ENCODE peak calls at places on chromosomes 2 and 18, in seven cellular contexts. Y is stimulated activated naive B cell treated with anti-CD40 and anti-IgM and Interleukin-4, amounts not matched to agents 10 μg/mL and 1 μg/mL and 100 μg/mL, for 72 hours; X is NCI-H1417; A is fibroblast of lung; U is spleen; G is NCI-H1092 treated with DMSO at 0.1 percent for 48 hours; Z is NCI-H510A treated with DMSO at 0.1 percent for 48 hours. Q is an unnamed sample.

GRCh38 chr2:75177427-75177826 is 21.9 kb downstream of the TACR1 start:
- DNase-seq in Y (no peak), X (no peak), A (peak), U (no peak), G (no peak), Z (no peak), Q (no peak)

GRCh38 chr2:221589696-221590095 is 17.6 kb upstream of the EPHA4 start:
- DNase-seq in Y (no peak), X (no peak), A (no peak), U (no peak), G (no peak), Z (no peak), Q (no peak)

GRCh38 chr2:109351164-109351756 is 222.3 kb downstream of the SH3RF3 start:
- DNase-seq in Y (no peak), X (no peak), A (peak), U (no peak), G (no peak), Z (peak), Q (peak)

GRCh38 chr2:112846056-112846455 is 9.5 kb upstream of the IL1B start:
- DNase-seq in Y (no peak), X (no peak), A (no peak), U (no peak), G (no peak), Z (no peak), Q (no peak)

GRCh38 chr18:34624551-34624950 is 85.5 kb upstream of the DTNA start:
- DNase-seq in Y (no peak), X (peak), A (peak), U (no peak), G (no peak), Z (peak), Q (no peak)

GRCh38 chr2:9950521-9951271 is 797 bp upstream of the GRHL1 start:
- DNase-seq in Y (peak), X (peak), A (peak), U (peak), G (peak), Z (no peak), Q (peak)

GRCh38 chr2:176174382-176174834 is 14.1 kb upstream of the HOXD1 start:
- DNase-seq in Y (no peak), X (no peak), A (peak), U (no peak), G (no peak), Z (peak), Q (no peak)

GRCh38 chr2:73886357-73886756 is 6.5 kb upstream of the ACTG2 start:
- DNase-seq in Y (no peak), X (no peak), A (no peak), U (no peak), G (no peak), Z (no peak), Q (no peak)

GRCh38 chr2:22626621-22627020 is 758.4 kb upstream of the KLHL29 start:
- DNase-seq in Y (no peak), X (no peak), A (no peak), U (no peak), G (no peak), Z (no peak), Q (no peak)

GRCh38 chr2:221346411-221346810 is 225.7 kb downstream of the EPHA4 start:
- DNase-seq in Y (no peak), X (no peak), A (no peak), U (no peak), G (no peak), Z (no peak), Q (no peak)

GRCh38 chr2:29215739-29216608 is 100.8 kb downstream of the CLIP4 start:
- DNase-seq in Y (no peak), X (no peak), A (no peak), U (peak), G (no peak), Z (no peak), Q (no peak)

GRCh38 chr2:110690345-110690965 is 12.6 kb upstream of the BUB1 start:
- DNase-seq in Y (no peak), X (no peak), A (no peak), U (no peak), G (no peak), Z (no peak), Q (no peak)

GRCh38 chr18:27823053-27823452 is 353.9 kb downstream of the CDH2 start:
- DNase-seq in Y (no peak), X (no peak), A (no peak), U (no peak), G (no peak), Z (no peak), Q (no peak)

GRCh38 chr2:209351636-209352035 is 72.2 kb upstream of the MAP2 start:
- DNase-seq in Y (no peak), X (peak), A (peak), U (no peak), G (no peak), Z (no peak), Q (no peak)

GRCh38 chr2:44570777-44571176 is 209.0 kb downstream of the CAMKMT start:
- DNase-seq in Y (no peak), X (no peak), A (no peak), U (no peak), G (no peak), Z (no peak), Q (no peak)

GRCh38 chr2:228657807-228658402 is 476.4 kb upstream of the SPHKAP start:
- DNase-seq in Y (no peak), X (peak), A (peak), U (no peak), G (peak), Z (peak), Q (no peak)

GRCh38 chr18:32249147-32249546 is 59.3 kb downstream of the MEP1B start:
- DNase-seq in Y (no peak), X (no peak), A (no peak), U (no peak), G (no peak), Z (no peak), Q (no peak)

GRCh38 chr2:70685771-70686171 is 82.2 kb downstream of the ADD2 start:
- DNase-seq in Y (no peak), X (peak), A (no peak), U (peak), G (no peak), Z (no peak), Q (no peak)

GRCh38 chr2:46847185-46847710 is 68.4 kb downstream of the MCFD2 start:
- DNase-seq in Y (no peak), X (peak), A (peak), U (no peak), G (peak), Z (peak), Q (peak)

GRCh38 chr2:15734871-15735737 is 143.4 kb downstream of the DDX1 start:
- DNase-seq in Y (no peak), X (no peak), A (peak), U (no peak), G (no peak), Z (no peak), Q (no peak)

GRCh38 chr2:11129598-11130449 is 25.4 kb upstream of the SLC66A3 start:
- DNase-seq in Y (peak), X (peak), A (peak), U (peak), G (no peak), Z (no peak), Q (no peak)

GRCh38 chr2:214808481-214808931 is 977 bp downstream of the BARD1 start:
- DNase-seq in Y (no peak), X (no peak), A (no peak), U (no peak), G (no peak), Z (no peak), Q (no peak)

GRCh38 chr2:212135739-212136138 is 402.9 kb downstream of the ERBB4 start:
- DNase-seq in Y (no peak), X (peak), A (peak), U (no peak), G (peak), Z (peak), Q (no peak)

GRCh38 chr2:42568431-42569115 is at the start of gene MTA3:
- DNase-seq in Y (peak), X (peak), A (peak), U (peak), G (peak), Z (peak), Q (peak)

GRCh38 chr2:145692971-145693478 is 1173.1 kb upstream of the ZEB2 start:
- DNase-seq in Y (peak), X (peak), A (peak), U (no peak), G (no peak), Z (no peak), Q (no peak)

GRCh38 chr18:32576296-32576916 is 105.7 kb upstream of the GAREM1 start:
- DNase-seq in Y (no peak), X (peak), A (peak), U (no peak), G (peak), Z (no peak), Q (no peak)

GRCh38 chr18:74242451-74243096 is 49.2 kb downstream of the CYB5A start:
- DNase-seq in Y (no peak), X (peak), A (no peak), U (no peak), G (peak), Z (no peak), Q (no peak)

GRCh38 chr2:196241175-196241574 is 69.8 kb upstream of the STK17B start:
- DNase-seq in Y (no peak), X (no peak), A (no peak), U (peak), G (no peak), Z (no peak), Q (no peak)

GRCh38 chr2:238024986-238025385 is 35.8 kb upstream of the SCLY start:
- DNase-seq in Y (no peak), X (no peak), A (peak), U (no peak), G (no peak), Z (no peak), Q (no peak)

GRCh38 chr2:675982-676646 is 1.1 kb downstream of the TMEM18 start:
- DNase-seq in Y (no peak), X (no peak), A (peak), U (no peak), G (no peak), Z (peak), Q (peak)

GRCh38 chr2:21270658-21271057 is 146.9 kb downstream of the TDRD15 start:
- DNase-seq in Y (no peak), X (no peak), A (no peak), U (no peak), G (no peak), Z (no peak), Q (peak)

GRCh38 chr2:187453078-187453641 is 5.1 kb upstream of the CALCRL start:
- DNase-seq in Y (no peak), X (peak), A (no peak), U (no peak), G (peak), Z (peak), Q (no peak)

GRCh38 chr2:30230479-30230854 is 867 bp upstream of the LBH start:
- DNase-seq in Y (no peak), X (peak), A (peak), U (peak), G (peak), Z (no peak), Q (no peak)